ENCODE peak calls at places on chromosomes 12 and 14, in five cellular contexts. L, B, M, G and J are unnamed samples.

GRCh38 chr12:3200779-3201738 is 123.9 kb downstream of the TSPAN9 start:
- DNase-seq in B (no peak), G (no peak), L (no peak), M (no peak), J (no peak)

GRCh38 chr14:94562941-94563883 is 2.0 kb downstream of the SERPINA4 start:
- DNase-seq in G (no peak), B (no peak), L (no peak), M (no peak), J (no peak)

GRCh38 chr12:76024942-76025600 is 6.5 kb downstream of the PHLDA1 start:
- DNase-seq in M (no peak), L (peak; percentile 84), G (no peak), B (no peak), J (peak; percentile 80)

GRCh38 chr12:51393676-51394545 is 2.7 kb upstream of the GALNT6 start:
- DNase-seq in B (no peak), L (peak; percentile 93), G (peak; percentile 35), M (no peak), J (peak; percentile 45)

GRCh38 chr12:66002812-66003211 is 127.7 kb downstream of the LLPH start:
- DNase-seq in B (no peak), G (no peak), L (no peak), M (no peak), J (no peak)

GRCh38 chr14:47507866-47508265 is 167.5 kb downstream of the MDGA2 start:
- DNase-seq in L (no peak), M (no peak), B (no peak), G (no peak), J (no peak)

GRCh38 chr14:31911160-31911559 is 165.9 kb upstream of the ARHGAP5 start:
- DNase-seq in G (no peak), M (no peak), B (no peak), L (no peak), J (no peak)

GRCh38 chr12:124686885-124687694 is 119.7 kb upstream of the NCOR2 start:
- DNase-seq in M (no peak), G (no peak), L (no peak), B (no peak), J (no peak)

GRCh38 chr14:52121441-52121840 is 52.6 kb upstream of the NID2 start:
- DNase-seq in M (no peak), B (no peak), L (no peak), G (no peak), J (no peak)

GRCh38 chr12:56601503-56601902 is 28.6 kb downstream of the BAZ2A start:
- DNase-seq in L (no peak), M (no peak), B (no peak), G (no peak), J (no peak)

GRCh38 chr12:15540469-15540872 is 218.2 kb downstream of the PTPRO start:
- DNase-seq in L (peak; percentile 77), G (no peak), B (no peak), M (no peak), J (no peak)

GRCh38 chr14:52906141-52906601 is 44.7 kb downstream of the FERMT2 start:
- DNase-seq in B (no peak), M (no peak), G (no peak), L (peak; percentile 90), J (no peak)

GRCh38 chr14:59330455-59330854 is 134.7 kb downstream of the GPR135 start:
- DNase-seq in L (no peak), M (peak; percentile 54), B (no peak), G (no peak), J (no peak)

GRCh38 chr12:124764870-124765570 is 98.6 kb downstream of the SCARB1 start:
- DNase-seq in B (no peak), G (no peak), M (no peak), L (peak; percentile 98), J (peak; percentile 81)

GRCh38 chr12:1474567-1475153 is 119.7 kb downstream of the FBXL14 start:
- DNase-seq in G (no peak), L (peak; percentile 93), B (no peak), M (peak; percentile 87), J (no peak)

GRCh38 chr14:21668377-21668776 is 5.2 kb downstream of the OR4E1 start:
- DNase-seq in G (no peak), L (no peak), M (no peak), B (no peak), J (no peak)

GRCh38 chr12:70068743-70069142 is 174.5 kb upstream of the CNOT2 start:
- DNase-seq in B (no peak), L (no peak), M (no peak), G (no peak), J (peak; percentile 79)

GRCh38 chr12:80107221-80107620 is 7.9 kb downstream of the OTOGL start:
- DNase-seq in M (no peak), G (no peak), L (peak; percentile 75), B (no peak), J (no peak)

GRCh38 chr14:73743431-73743931 is 29.3 kb upstream of the PNMA1 start:
- DNase-seq in G (peak; percentile 54), M (no peak), B (no peak), L (no peak), J (peak; percentile 91)

GRCh38 chr14:89466460-89466859 is 49.4 kb upstream of the FOXN3 start:
- DNase-seq in M (no peak), L (no peak), B (no peak), G (no peak), J (peak; percentile 75)